ENCODE peak calls at places on chromosomes 3 and 15, in ten cellular contexts. K is transverse colon, U is GM12878, S is Caco-2, M is kidney epithelial cell, P is neural progenitor cell, B is hepatocyte, G is Panc1, F is breast epithelium, Y is ovary. V is an unnamed sample. For H3K27me3 and H3K36me3, the result is how much of the 10 kb centered on the place peaks cover.

GRCh38 chr3:143832433-143832832 is 15.8 kb downstream of the SLC9A9 start:
- DNase-seq in K (no peak), U (no peak), S (no peak), M (peak), P (no peak), B (no peak), G (no peak), F (no peak), Y (no peak), V (peak)

GRCh38 chr3:195768831-195769303 is 42.9 kb downstream of the MUC4 start:
- DNase-seq in K (no peak), U (no peak), S (no peak), M (no peak), P (no peak), B (no peak), G (no peak), F (peak), Y (no peak), V (no peak)

GRCh38 chr3:53821631-53822068 is 24.6 kb downstream of the CHDH start:
- DNase-seq in K (no peak), U (no peak), S (no peak), M (peak), P (no peak), B (no peak), G (no peak), F (no peak), Y (no peak), V (no peak)

GRCh38 chr3:73520931-73521461 is 103.7 kb downstream of the PDZRN3 start:
- DNase-seq in K (peak), U (no peak), S (no peak), M (no peak), P (no peak), B (no peak), G (no peak), F (peak), Y (no peak), V (no peak)

GRCh38 chr3:178385280-178385952 is 150.8 kb upstream of the KCNMB2 start:
- DNase-seq in K (no peak), U (no peak), S (peak), M (no peak), P (peak), B (peak), G (peak), F (no peak), Y (peak), V (peak)

GRCh38 chr3:61877359-61877770 is 316.0 kb downstream of the PTPRG start:
- DNase-seq in K (no peak), U (peak), S (peak), M (no peak), P (peak), B (peak), G (no peak), F (no peak), Y (no peak), V (no peak)

GRCh38 chr3:29026301-29026700 is 254.6 kb upstream of the RBMS3 start:
- DNase-seq in K (no peak), U (peak), S (no peak), M (no peak), P (no peak), B (no peak), G (no peak), F (no peak), Y (no peak), V (no peak)

GRCh38 chr15:65326109-65326508 is 21.6 kb downstream of the RNU5B-1 start:
- DNase-seq in K (no peak), U (no peak), S (no peak), M (no peak), P (peak), B (peak), G (no peak), F (peak), Y (peak), V (no peak)

GRCh38 chr15:38069506-38069905 is 135.1 kb downstream of the TMCO5A start:
- DNase-seq in K (peak), U (no peak), S (peak), M (peak), P (peak), B (peak), G (no peak), F (no peak), Y (no peak), V (peak)

GRCh38 chr15:80660114-80660513 is 35.0 kb upstream of the ABHD17C start:
- DNase-seq in K (peak), U (no peak), S (peak), M (no peak), P (peak), B (peak), G (no peak), F (no peak), Y (no peak), V (peak)

GRCh38 chr15:48802867-48803266 is 8.0 kb downstream of the CEP152 start:
- DNase-seq in K (no peak), U (no peak), S (no peak), M (peak), P (no peak), B (peak), G (no peak), F (no peak), Y (no peak), V (peak)

GRCh38 chr3:22922317-22922716 is 280.8 kb upstream of the UBE2E2 start:
- DNase-seq in K (no peak), U (no peak), S (no peak), M (no peak), P (peak), B (no peak), G (no peak), F (no peak), Y (no peak), V (no peak)

GRCh38 chr3:155912574-155913190 is 42.2 kb downstream of the GMPS start:
- DNase-seq in K (no peak), U (no peak), S (no peak), M (no peak), P (no peak), B (no peak), G (no peak), F (no peak), Y (no peak), V (no peak)

GRCh38 chr15:40115670-40116093 is 7.0 kb upstream of the BMF start:
- DNase-seq in K (peak), U (peak), S (peak), M (no peak), P (no peak), B (no peak), G (no peak), F (peak), Y (no peak), V (no peak)

GRCh38 chr3:39158138-39158715 is 4.8 kb upstream of the CSRNP1 start:
- DNase-seq in K (no peak), U (no peak), S (no peak), M (no peak), P (peak), B (no peak), G (no peak), F (no peak), Y (no peak), V (no peak)

GRCh38 chr3:53129344-53129743 is 891 bp downstream of the RFT1 start:
- DNase-seq in K (no peak), U (no peak), S (no peak), M (no peak), P (no peak), B (no peak), G (no peak), F (no peak), Y (no peak), V (no peak)

GRCh38 chr3:180048840-180049239 is 12.1 kb upstream of the PEX5L start:
- DNase-seq in K (no peak), U (no peak), S (no peak), M (no peak), P (no peak), B (peak), G (no peak), F (no peak), Y (no peak), V (no peak)

GRCh38 chr3:104628185-104628789 is 738.4 kb upstream of the ALCAM start:
- DNase-seq in K (no peak), U (no peak), S (peak), M (peak), P (peak), B (peak), G (no peak), F (no peak), Y (no peak), V (peak)
- TF ChIP-seq CTCF in K (peak), U (peak), S (peak), M (peak), P (peak), B (peak), G (peak), F (peak), Y (no peak), V (peak)

GRCh38 chr15:32113224-32113623 is 82.9 kb downstream of the CHRNA7 start:
- DNase-seq in K (no peak), U (no peak), S (no peak), M (no peak), P (no peak), B (no peak), G (no peak), F (no peak), Y (no peak), V (no peak)

GRCh38 chr15:32107477-32108080 is 77.3 kb downstream of the CHRNA7 start:
- DNase-seq in K (no peak), U (no peak), S (no peak), M (no peak), P (no peak), B (no peak), G (no peak), F (no peak), Y (no peak), V (no peak)

GRCh38 chr15:32117122-32117521 is 86.8 kb downstream of the CHRNA7 start:
- DNase-seq in K (no peak), U (no peak), S (no peak), M (no peak), P (no peak), B (no peak), G (no peak), F (no peak), Y (no peak), V (no peak)

GRCh38 chr15:32106401-32107381 is 76.4 kb downstream of the CHRNA7 start:
- DNase-seq in K (no peak), U (no peak), S (no peak), M (no peak), P (no peak), B (no peak), G (no peak), F (no peak), Y (no peak), V (no peak)

DNA sequence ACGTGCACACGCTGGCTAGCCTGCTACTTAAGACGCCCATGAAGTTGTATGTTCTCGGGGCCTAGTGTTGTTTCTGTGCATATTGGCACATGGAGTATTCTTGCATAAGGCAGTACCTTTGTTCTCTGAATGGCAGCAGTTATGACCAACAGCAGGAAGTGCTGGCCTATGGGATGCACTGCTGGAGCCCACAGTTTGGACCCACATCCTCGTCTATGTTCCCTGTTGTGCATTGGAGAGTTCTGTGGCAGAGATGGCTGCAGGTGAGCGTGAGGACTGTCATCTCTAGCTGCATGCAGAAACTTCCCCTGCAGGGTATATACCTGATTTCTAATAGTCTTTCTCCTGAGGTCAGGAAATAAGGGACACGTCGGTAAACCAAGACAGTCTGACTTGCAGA is 81.8 kb downstream of the CHRNA7 start:
- DNase-seq in K (no peak), U (no peak), S (no peak), M (no peak), P (no peak), B (no peak), G (no peak), F (no peak), Y (no peak), V (no peak)
- H3K27me3 ChIP-seq in K (under half), U (under half), S (under half), M (under half), P (under half), B (under half), G (under half), F (under half), Y (under half), V (under half)

GRCh38 chr15:91316123-91316522 is 216.1 kb downstream of the SV2B start:
- DNase-seq in K (no peak), U (no peak), S (no peak), M (no peak), P (no peak), B (no peak), G (no peak), F (no peak), Y (no peak), V (no peak)

GRCh38 chr15:91320106-91320505 is 220.0 kb downstream of the SV2B start:
- DNase-seq in K (no peak), U (no peak), S (no peak), M (no peak), P (no peak), B (no peak), G (no peak), F (no peak), Y (no peak), V (no peak)

GRCh38 chr15:91318976-91319714 is 219.1 kb downstream of the SV2B start:
- DNase-seq in K (no peak), U (no peak), S (no peak), M (no peak), P (no peak), B (no peak), G (no peak), F (no peak), Y (no peak), V (no peak)

GRCh38 chr15:91319715-91320059 is 219.6 kb downstream of the SV2B start:
- DNase-seq in K (no peak), U (no peak), S (no peak), M (no peak), P (no peak), B (no peak), G (no peak), F (no peak), Y (no peak), V (no peak)
- H3K36me3 ChIP-seq in K (under half), U (under half), S (under half), M (under half), P (under half), B (under half), G (under half), F (under half), Y (under half), V (under half)

DNA sequence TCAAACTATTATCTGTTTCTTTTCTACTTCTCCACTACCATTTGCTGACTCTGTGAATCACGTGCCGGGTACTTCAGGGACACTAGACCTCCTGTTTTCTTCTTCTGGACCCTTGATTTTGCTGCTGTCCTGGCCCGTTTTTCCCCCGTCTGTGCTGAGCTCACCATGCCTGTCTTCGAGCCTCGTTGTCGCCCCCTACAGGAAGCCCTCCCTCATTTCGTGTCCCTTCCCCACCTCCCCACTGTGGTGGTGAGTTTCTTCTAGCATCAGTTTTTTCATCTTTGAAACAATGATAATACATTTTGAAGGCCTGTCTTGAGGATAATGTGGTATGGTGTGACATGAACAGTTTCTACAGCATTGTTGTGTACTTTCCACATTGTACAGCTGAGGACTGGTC is 12.8 kb downstream of the GABRG3 start:
- DNase-seq in K (no peak), U (no peak), S (no peak), M (no peak), P (no peak), B (no peak), G (no peak), F (no peak), Y (no peak), V (no peak)
- TF ChIP-seq CTCF in K (no peak), U (no peak), S (no peak), M (peak), P (peak), B (no peak), G (peak), F (no peak), Y (no peak), V (peak)

GRCh38 chr15:68053701-68053996 is 466 bp upstream of the PIAS1 start:
- DNase-seq in K (no peak), U (no peak), S (no peak), M (no peak), P (no peak), B (no peak), G (no peak), F (no peak), Y (no peak), V (no peak)

GRCh38 chr15:68051109-68051508 is 3.0 kb upstream of the PIAS1 start:
- DNase-seq in K (no peak), U (no peak), S (no peak), M (no peak), P (no peak), B (no peak), G (no peak), F (no peak), Y (no peak), V (no peak)

GRCh38 chr15:68053001-68053400 is 1.1 kb upstream of the PIAS1 start:
- DNase-seq in K (no peak), U (no peak), S (no peak), M (no peak), P (peak), B (no peak), G (no peak), F (no peak), Y (no peak), V (no peak)

GRCh38 chr15:68051907-68052306 is 2.2 kb upstream of the PIAS1 start:
- DNase-seq in K (no peak), U (no peak), S (no peak), M (no peak), P (no peak), B (no peak), G (no peak), F (no peak), Y (no peak), V (no peak)

DNA sequence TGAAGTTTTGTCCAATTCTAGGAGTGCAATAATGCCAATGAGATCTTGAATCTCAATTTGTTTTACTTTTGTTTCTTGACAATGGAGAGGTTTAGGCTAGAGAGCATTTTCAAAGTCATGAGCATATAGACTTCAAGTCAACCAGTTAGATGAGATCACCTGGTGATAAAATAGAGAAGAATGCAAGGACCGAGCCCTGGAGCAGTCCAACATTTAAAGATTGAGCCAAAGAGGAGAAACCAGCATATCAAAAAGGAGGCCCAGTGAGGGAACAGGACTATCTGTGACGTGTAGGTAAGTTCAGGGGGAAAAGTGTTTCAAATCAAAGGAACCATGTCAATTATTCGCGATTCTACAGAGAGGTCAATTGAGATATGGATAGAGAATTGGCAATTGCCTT is 1.7 kb upstream of the PIAS1 start:
- DNase-seq in K (no peak), U (no peak), S (no peak), M (no peak), P (no peak), B (no peak), G (no peak), F (no peak), Y (no peak), V (no peak)
- H3K27me3 ChIP-seq in K (under half), U (under half), S (under half), M (under half), P (under half), B (under half), G (under half), F (under half), Y (under half), V (under half)

DNA sequence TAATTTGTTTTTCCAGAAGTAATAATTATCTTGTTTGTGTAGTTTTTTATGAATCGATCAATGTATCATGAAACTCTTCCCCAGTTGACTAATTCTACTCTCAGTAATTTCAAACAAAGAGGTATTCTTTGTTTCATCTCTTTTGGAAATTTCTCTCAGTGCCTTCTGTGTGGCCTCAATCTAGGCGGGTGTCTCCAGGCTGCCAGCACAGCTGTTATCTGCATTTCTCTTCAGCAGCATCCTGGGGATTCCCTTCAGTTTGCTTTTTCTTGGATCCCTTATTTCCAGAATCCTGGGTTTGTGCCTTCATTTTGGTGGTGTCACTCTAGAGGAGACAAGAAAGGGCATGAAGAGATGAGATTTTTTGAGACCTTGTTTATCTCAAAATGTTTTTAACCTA is 22.7 kb downstream of the NIPA2 start:
- DNase-seq in K (no peak), U (no peak), S (no peak), M (no peak), P (no peak), B (no peak), G (no peak), F (no peak), Y (no peak), V (no peak)
- H3K36me3 ChIP-seq in K (under half), U (half or more), S (under half), M (under half), P (under half), B (under half), G (under half), F (under half), Y (under half), V (under half)

GRCh38 chr3:11847035-11847394 is 330 bp upstream of the TAMM41 start:
- DNase-seq in K (no peak), U (no peak), S (no peak), M (no peak), P (no peak), B (no peak), G (no peak), F (no peak), Y (no peak), V (no peak)
- TF ChIP-seq CTCF in K (no peak), U (no peak), S (peak), M (no peak), P (no peak), B (no peak), G (peak), F (no peak), Y (no peak), V (no peak)

GRCh38 chr3:31976302-31976701 is 4.8 kb downstream of the OSBPL10 start:
- DNase-seq in K (no peak), U (no peak), S (no peak), M (no peak), P (no peak), B (no peak), G (no peak), F (no peak), Y (no peak), V (no peak)

GRCh38 chr3:31978553-31978952 is 2.5 kb downstream of the OSBPL10 start:
- DNase-seq in K (no peak), U (no peak), S (no peak), M (no peak), P (no peak), B (no peak), G (no peak), F (no peak), Y (no peak), V (no peak)

GRCh38 chr3:31980530-31981205 is 394 bp downstream of the OSBPL10 start:
- DNase-seq in K (peak), U (no peak), S (peak), M (no peak), P (peak), B (peak), G (no peak), F (peak), Y (peak), V (no peak)

GRCh38 chr3:31979006-31979697 is 1.9 kb downstream of the OSBPL10 start:
- DNase-seq in K (no peak), U (peak), S (no peak), M (no peak), P (no peak), B (no peak), G (no peak), F (no peak), Y (no peak), V (no peak)

DNA sequence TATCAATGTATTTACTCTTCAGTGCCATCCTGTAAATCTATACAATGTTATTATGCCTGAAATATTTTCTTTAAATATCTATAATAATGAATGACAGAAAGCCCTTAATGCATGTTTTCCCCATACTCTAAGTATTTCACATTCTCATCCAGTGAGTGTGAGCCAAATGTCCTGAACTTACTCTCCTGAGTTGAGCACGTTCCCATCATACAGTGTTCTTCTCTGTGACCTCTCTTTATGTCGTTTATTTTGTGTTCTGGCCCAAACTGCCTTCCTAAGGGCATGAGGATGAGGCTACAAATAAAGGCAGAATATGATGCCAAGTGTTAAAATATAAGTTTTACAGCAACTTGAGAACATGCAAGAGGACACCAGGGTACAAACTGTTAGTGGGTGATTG is 3.3 kb downstream of the OSBPL10 start:
- DNase-seq in K (no peak), U (no peak), S (no peak), M (no peak), P (no peak), B (no peak), G (no peak), F (no peak), Y (no peak), V (no peak)
- H3K27me3 ChIP-seq in K (under half), U (under half), S (under half), M (under half), P (under half), B (under half), G (under half), F (under half), Y (under half), V (under half)

GRCh38 chr15:99613887-99614642 is 48.3 kb downstream of the MEF2A start:
- DNase-seq in K (peak), U (no peak), S (no peak), M (no peak), P (no peak), B (no peak), G (no peak), F (no peak), Y (no peak), V (no peak)
- H3K36me3 ChIP-seq in K (under half), U (under half), S (under half), M (under half), P (under half), B (under half), G (under half), F (under half), Y (under half), V (under half)

V was measured in brain microvascular endothelial cell.